ENCODE peak calls at places on chromosomes 16 and 17, in six cellular contexts. One of them, this sample, is unnamed.

GRCh38 chr17:12815642-12816141 is 26.4 kb downstream of the ARHGAP44 start:
- DNase-seq in A549: no peak
- DNase-seq in transverse colon: no peak
- DNase-seq in ovary: no peak
- DNase-seq in tibial nerve: no peak
- DNase-seq in GM12878: peak; percentile 82
- DNase-seq in this sample: no peak

GRCh38 chr17:20189322-20189721 is 180.2 kb downstream of the SPECC1 start:
- DNase-seq in A549: no peak
- DNase-seq in transverse colon: no peak
- DNase-seq in ovary: no peak
- DNase-seq in tibial nerve: no peak
- DNase-seq in GM12878: no peak
- DNase-seq in this sample: no peak

GRCh38 chr17:66508896-66509843 is 206.8 kb downstream of the PRKCA start:
- DNase-seq in A549: peak; percentile 87
- DNase-seq in transverse colon: peak; percentile 84
- DNase-seq in ovary: no peak
- DNase-seq in tibial nerve: no peak
- DNase-seq in GM12878: no peak
- DNase-seq in this sample: no peak

GRCh38 chr16:1435921-1436697 is 5.2 kb downstream of the PERCC1 start:
- DNase-seq in A549: no peak
- DNase-seq in transverse colon: no peak
- DNase-seq in ovary: no peak
- DNase-seq in tibial nerve: no peak
- DNase-seq in GM12878: no peak
- DNase-seq in this sample: no peak

GRCh38 chr17:53032861-53033271 is 789.9 kb upstream of the KIF2B start:
- DNase-seq in A549: no peak
- DNase-seq in transverse colon: peak; percentile 23
- DNase-seq in ovary: no peak
- DNase-seq in tibial nerve: no peak
- DNase-seq in GM12878: no peak
- DNase-seq in this sample: no peak

GRCh38 chr17:64218066-64218465 is 45.0 kb downstream of the TEX2 start:
- DNase-seq in A549: no peak
- DNase-seq in transverse colon: no peak
- DNase-seq in ovary: no peak
- DNase-seq in tibial nerve: no peak
- DNase-seq in GM12878: peak; percentile 28
- DNase-seq in this sample: no peak

GRCh38 chr16:66045626-66046025 is 320.9 kb upstream of the CDH5 start:
- DNase-seq in A549: no peak
- DNase-seq in transverse colon: no peak
- DNase-seq in ovary: no peak
- DNase-seq in tibial nerve: no peak
- DNase-seq in GM12878: no peak
- DNase-seq in this sample: no peak

GRCh38 chr17:28901866-28902818 is 737 bp downstream of the DHRS13 start:
- DNase-seq in A549: peak; percentile 36
- DNase-seq in transverse colon: peak; percentile 65
- DNase-seq in ovary: peak; percentile 69
- DNase-seq in tibial nerve: no peak
- DNase-seq in GM12878: no peak
- DNase-seq in this sample: no peak

GRCh38 chr17:44355642-44356099 is 8.0 kb downstream of the FAM171A2 start:
- DNase-seq in A549: no peak
- DNase-seq in transverse colon: no peak
- DNase-seq in ovary: no peak
- DNase-seq in tibial nerve: no peak
- DNase-seq in GM12878: no peak
- DNase-seq in this sample: no peak

GRCh38 chr16:84996365-84996764 is 15.0 kb downstream of the ZDHHC7 start:
- DNase-seq in A549: no peak
- DNase-seq in transverse colon: no peak
- DNase-seq in ovary: no peak
- DNase-seq in tibial nerve: no peak
- DNase-seq in GM12878: no peak
- DNase-seq in this sample: no peak

GRCh38 chr17:40322417-40323315 is 13.7 kb downstream of the RARA start:
- DNase-seq in A549: peak; percentile 94
- DNase-seq in transverse colon: peak; percentile 83
- DNase-seq in ovary: peak; percentile 68
- DNase-seq in tibial nerve: peak; percentile 75
- DNase-seq in GM12878: peak; percentile 88
- DNase-seq in this sample: no peak

GRCh38 chr16:54968769-54969168 is 38.1 kb downstream of the IRX5 start:
- DNase-seq in A549: no peak
- DNase-seq in transverse colon: no peak
- DNase-seq in ovary: no peak
- DNase-seq in tibial nerve: no peak
- DNase-seq in GM12878: no peak
- DNase-seq in this sample: no peak

GRCh38 chr17:62444063-62444462 is 20.4 kb downstream of the METTL2A start:
- DNase-seq in A549: no peak
- DNase-seq in transverse colon: no peak
- DNase-seq in ovary: no peak
- DNase-seq in tibial nerve: no peak
- DNase-seq in GM12878: no peak
- DNase-seq in this sample: no peak

GRCh38 chr17:64155751-64156544 is 26.0 kb upstream of the ERN1 start:
- DNase-seq in A549: no peak
- DNase-seq in transverse colon: peak; percentile 27
- DNase-seq in ovary: no peak
- DNase-seq in tibial nerve: peak; percentile 50
- DNase-seq in GM12878: no peak
- DNase-seq in this sample: no peak

GRCh38 chr17:77325826-77326581 is 185.2 kb downstream of the SEC14L1 start:
- DNase-seq in A549: no peak
- DNase-seq in transverse colon: peak; percentile 30
- DNase-seq in ovary: peak; percentile 48
- DNase-seq in tibial nerve: no peak
- DNase-seq in GM12878: no peak
- DNase-seq in this sample: no peak

GRCh38 chr17:38881600-38882191 is 11.8 kb downstream of the LASP1 start:
- DNase-seq in A549: no peak
- DNase-seq in transverse colon: peak; percentile 60
- DNase-seq in ovary: peak; percentile 90
- DNase-seq in tibial nerve: peak; percentile 77
- DNase-seq in GM12878: no peak
- DNase-seq in this sample: no peak

GRCh38 chr17:32588135-32588534 is 101.3 kb downstream of the CDK5R1 start:
- DNase-seq in A549: no peak
- DNase-seq in transverse colon: no peak
- DNase-seq in ovary: no peak
- DNase-seq in tibial nerve: no peak
- DNase-seq in GM12878: no peak
- DNase-seq in this sample: no peak

GRCh38 chr17:68381076-68381900 is 76.0 kb downstream of the WIPI1 start:
- DNase-seq in A549: no peak
- DNase-seq in transverse colon: peak; percentile 32
- DNase-seq in ovary: no peak
- DNase-seq in tibial nerve: no peak
- DNase-seq in GM12878: no peak
- DNase-seq in this sample: no peak

GRCh38 chr16:11909653-11910551 is 5.9 kb downstream of the GSPT1 start:
- DNase-seq in A549: no peak
- DNase-seq in transverse colon: no peak
- DNase-seq in ovary: no peak
- DNase-seq in tibial nerve: no peak
- DNase-seq in GM12878: no peak
- DNase-seq in this sample: no peak

GRCh38 chr17:74769856-74770497 is 6.2 kb downstream of the NAT9 start:
- DNase-seq in A549: no peak
- DNase-seq in transverse colon: no peak
- DNase-seq in ovary: no peak
- DNase-seq in tibial nerve: no peak
- DNase-seq in GM12878: no peak
- DNase-seq in this sample: no peak

GRCh38 chr16:6483634-6484033 is 849.0 kb upstream of the RBFOX1 start:
- DNase-seq in A549: no peak
- DNase-seq in transverse colon: no peak
- DNase-seq in ovary: no peak
- DNase-seq in tibial nerve: no peak
- DNase-seq in GM12878: no peak
- DNase-seq in this sample: no peak

GRCh38 chr16:4253394-4254150 is 11.7 kb upstream of the SRL start:
- DNase-seq in A549: peak; percentile 95
- DNase-seq in transverse colon: peak; percentile 100
- DNase-seq in ovary: peak; percentile 100
- DNase-seq in tibial nerve: peak; percentile 99
- DNase-seq in GM12878: peak; percentile 88
- DNase-seq in this sample: peak; percentile 100
- TF ChIP-seq POLR2A in A549: peak; percentile 95
- TF ChIP-seq POLR2A in transverse colon: peak; percentile 91
- TF ChIP-seq POLR2A in ovary: peak; percentile 82
- TF ChIP-seq POLR2A in tibial nerve: peak; percentile 56
- TF ChIP-seq POLR2A in GM12878: peak; percentile 95
- TF ChIP-seq POLR2A in this sample: peak; percentile 52

DNA sequence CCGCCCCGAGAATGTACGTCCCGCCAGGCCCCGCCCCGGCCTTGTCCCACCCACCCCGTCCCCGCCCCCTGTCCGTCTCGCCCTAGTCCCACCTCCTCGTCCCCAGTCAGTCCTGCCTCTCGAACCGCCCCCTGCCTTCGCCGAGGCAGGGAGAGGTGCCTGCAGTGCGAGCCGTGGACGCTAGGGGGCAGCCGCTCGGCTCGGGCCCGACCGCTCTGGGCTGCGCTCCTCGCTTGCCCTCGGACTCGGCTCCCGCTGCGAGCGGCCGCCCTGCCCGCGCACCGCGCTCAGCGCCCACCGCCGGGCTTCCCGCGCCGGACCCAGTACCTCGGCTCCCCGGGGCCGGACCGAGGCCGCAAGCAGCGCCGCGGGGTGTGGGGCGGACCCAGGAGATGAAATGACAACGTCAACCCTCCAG is at the start of gene VPS4A:
- DNase-seq in A549: peak; percentile 80
- DNase-seq in transverse colon: peak; percentile 98
- DNase-seq in ovary: peak; percentile 98
- DNase-seq in tibial nerve: peak; percentile 95
- DNase-seq in GM12878: peak; percentile 89
- DNase-seq in this sample: peak; percentile 98
- TF ChIP-seq EP300 in A549: no peak
- TF ChIP-seq EP300 in transverse colon: no peak
- TF ChIP-seq EP300 in ovary: no peak
- TF ChIP-seq EP300 in tibial nerve: no peak
- TF ChIP-seq EP300 in GM12878: no peak
- TF ChIP-seq EP300 in this sample: no peak

GRCh38 chr17:8192070-8192815 is 2.3 kb upstream of the BORCS6 start:
- DNase-seq in A549: peak; percentile 97
- DNase-seq in transverse colon: peak; percentile 85
- DNase-seq in ovary: peak; percentile 74
- DNase-seq in tibial nerve: peak; percentile 96
- DNase-seq in GM12878: peak; percentile 87
- DNase-seq in this sample: peak; percentile 97
- TF ChIP-seq POLR2A in A549: peak; percentile 28
- TF ChIP-seq POLR2A in transverse colon: peak; percentile 74
- TF ChIP-seq POLR2A in ovary: peak; percentile 68
- TF ChIP-seq POLR2A in tibial nerve: peak; percentile 92
- TF ChIP-seq POLR2A in GM12878: peak; percentile 79
- TF ChIP-seq POLR2A in this sample: peak; percentile 16

GRCh38 chr17:59391026-59391425 is 59.6 kb downstream of the YPEL2 start:
- DNase-seq in A549: no peak
- DNase-seq in transverse colon: no peak
- DNase-seq in ovary: no peak
- DNase-seq in tibial nerve: no peak
- DNase-seq in GM12878: no peak
- DNase-seq in this sample: no peak
- TF ChIP-seq EP300 in A549: no peak
- TF ChIP-seq EP300 in transverse colon: no peak
- TF ChIP-seq EP300 in ovary: no peak
- TF ChIP-seq EP300 in tibial nerve: no peak
- TF ChIP-seq EP300 in GM12878: no peak
- TF ChIP-seq EP300 in this sample: no peak

DNA sequence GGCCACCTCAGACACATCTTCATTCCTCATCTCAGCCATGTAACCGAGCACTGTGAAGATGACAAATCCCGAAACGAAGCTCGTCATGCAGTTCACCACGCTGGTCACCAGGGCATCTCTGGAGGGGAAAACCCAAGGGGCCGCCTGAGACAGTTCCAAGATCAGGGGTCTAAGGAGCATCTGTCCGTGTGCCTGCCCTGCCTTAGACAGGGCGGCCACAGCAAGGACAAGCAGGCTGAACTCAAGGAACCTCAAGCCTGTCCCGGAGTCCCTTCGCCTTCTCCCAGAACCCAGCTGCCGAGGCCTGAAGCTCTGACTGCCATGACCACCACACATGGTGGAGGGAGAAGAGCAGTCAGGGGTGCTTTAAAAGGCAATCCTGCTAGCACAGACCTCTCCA is 22.7 kb downstream of the SLC6A4 start:
- DNase-seq in A549: no peak
- DNase-seq in transverse colon: no peak
- DNase-seq in ovary: no peak
- DNase-seq in tibial nerve: no peak
- DNase-seq in GM12878: peak; percentile 72
- DNase-seq in this sample: no peak
- TF ChIP-seq POLR2A in A549: no peak
- TF ChIP-seq POLR2A in transverse colon: no peak
- TF ChIP-seq POLR2A in ovary: no peak
- TF ChIP-seq POLR2A in tibial nerve: no peak
- TF ChIP-seq POLR2A in GM12878: peak; percentile 49
- TF ChIP-seq POLR2A in this sample: no peak

DNA sequence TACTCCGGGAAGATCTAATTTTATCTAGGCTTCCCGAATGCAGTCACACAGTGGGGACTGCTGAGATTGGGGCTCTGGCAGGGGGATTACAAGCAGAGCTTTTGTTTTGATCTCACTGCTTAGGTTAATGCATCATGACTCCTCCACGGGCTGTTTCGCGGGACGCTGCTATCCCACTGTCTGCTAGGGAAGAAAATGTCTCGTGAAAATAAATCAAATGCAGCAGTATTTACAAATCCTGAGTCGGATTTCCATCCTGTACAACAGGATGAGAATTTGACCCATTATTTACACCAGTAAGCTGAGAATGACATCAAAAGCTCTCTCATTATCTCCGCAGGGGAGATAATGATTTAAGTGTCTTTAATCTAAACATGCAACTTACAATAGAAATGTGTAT is 83.7 kb downstream of the CDH11 start:
- DNase-seq in A549: no peak
- DNase-seq in transverse colon: no peak
- DNase-seq in ovary: no peak
- DNase-seq in tibial nerve: no peak
- DNase-seq in GM12878: no peak
- DNase-seq in this sample: peak; percentile 47
- TF ChIP-seq EP300 in A549: no peak
- TF ChIP-seq EP300 in transverse colon: no peak
- TF ChIP-seq EP300 in ovary: no peak
- TF ChIP-seq EP300 in tibial nerve: no peak
- TF ChIP-seq EP300 in GM12878: no peak
- TF ChIP-seq EP300 in this sample: no peak